ENCODE peak calls at places on chromosomes 12 and 14, in five cellular contexts. P is COR-L47, S is hypothalamus, X is H54, Y is ACHN. V is an unnamed sample.

GRCh38 chr12:6494968-6495367 is 1.1 kb downstream of the NCAPD2 start:
- DNase-seq in P (no peak), S (no peak), X (no peak), Y (no peak), V (no peak)

GRCh38 chr12:71556881-71557280 is 106.8 kb downstream of the ZFC3H1 start:
- DNase-seq in P (no peak), S (no peak), X (peak; percentile 58), Y (peak; percentile 99), V (peak; percentile 75)

GRCh38 chr14:93219103-93219726 is 12.2 kb downstream of the UBR7 start:
- DNase-seq in P (peak; percentile 77), S (no peak), X (no peak), Y (peak; percentile 65), V (no peak)

GRCh38 chr14:99581371-99581770 is 22.6 kb downstream of the CCDC85C start:
- DNase-seq in P (no peak), S (peak; percentile 44), X (no peak), Y (no peak), V (no peak)

GRCh38 chr14:23537351-23538048 is 14.1 kb downstream of the ZFHX2 start:
- DNase-seq in P (no peak), S (peak; percentile 20), X (peak; percentile 58), Y (peak; percentile 27), V (no peak)

GRCh38 chr12:112979281-112979680 is 962 bp downstream of the OAS2 start:
- DNase-seq in P (no peak), S (no peak), X (no peak), Y (no peak), V (no peak)

GRCh38 chr14:55302770-55303472 is 31.7 kb downstream of the FBXO34 start:
- DNase-seq in P (no peak), S (no peak), X (no peak), Y (no peak), V (no peak)

GRCh38 chr14:87952307-87953094 is 40.5 kb downstream of the GALC start:
- DNase-seq in P (no peak), S (no peak), X (no peak), Y (no peak), V (no peak)

GRCh38 chr12:123907726-123908476 is 64.7 kb downstream of the CCDC92 start:
- DNase-seq in P (no peak), S (no peak), X (no peak), Y (no peak), V (no peak)

GRCh38 chr12:115320967-115321366 is 637.0 kb upstream of the TBX3 start:
- DNase-seq in P (no peak), S (no peak), X (no peak), Y (no peak), V (no peak)

GRCh38 chr12:27324452-27324999 is 8.1 kb upstream of the BMAL2 start:
- DNase-seq in P (no peak), S (no peak), X (no peak), Y (no peak), V (no peak)

GRCh38 chr12:131836714-131837397 is 8.7 kb downstream of the MMP17 start:
- DNase-seq in P (no peak), S (no peak), X (no peak), Y (no peak), V (no peak)

GRCh38 chr12:30753233-30753632 is 1.5 kb downstream of the CAPRIN2 start:
- DNase-seq in P (no peak), S (no peak), X (no peak), Y (peak; percentile 57), V (no peak)

GRCh38 chr12:41032386-41032785 is 155.7 kb upstream of the PDZRN4 start:
- DNase-seq in P (no peak), S (no peak), X (no peak), Y (no peak), V (no peak)

GRCh38 chr14:35374273-35374681 is 30.3 kb downstream of the NFKBIA start:
- DNase-seq in P (no peak), S (no peak), X (peak; percentile 55), Y (peak; percentile 39), V (peak; percentile 58)

V was measured in T1000.